ENCODE peak calls at places on chromosomes 3 and 15, in six cellular contexts. X is endothelial cell of umbilical vein, R is GM12865, I is heart left ventricle, D is foreskin fibroblast, N is nephron progenitor cell. V is an unnamed sample.

GRCh38 chr3:126394179-126394976 is at the start of gene CFAP100:
- DNase-seq in I (no peak), X (peak; percentile 13), R (no peak), D (peak; percentile 24), N (peak; percentile 77), V (peak; percentile 67)

GRCh38 chr3:53708001-53708621 is 138.1 kb downstream of the CHDH start:
- DNase-seq in N (no peak), X (no peak), D (no peak), R (no peak), I (no peak), V (peak; percentile 94)

GRCh38 chr15:70197945-70198361 is 100.2 kb upstream of the TLE3 start:
- DNase-seq in D (no peak), N (no peak), R (peak; percentile 11), X (no peak), I (no peak), V (no peak)

GRCh38 chr15:32649336-32649735 is 7.8 kb downstream of the SCG5 start:
- DNase-seq in R (no peak), X (no peak), D (peak; percentile 63), N (no peak), I (no peak), V (peak; percentile 45)

GRCh38 chr3:192915724-192916123 is 1.9 kb downstream of the MB21D2 start:
- DNase-seq in N (no peak), R (peak; percentile 36), X (no peak), I (no peak), D (no peak), V (no peak)

GRCh38 chr3:2156244-2156847 is 57.7 kb downstream of the CNTN4 start:
- DNase-seq in I (no peak), R (peak; percentile 29), X (no peak), N (peak; percentile 65), D (no peak), V (peak; percentile 2)

GRCh38 chr15:82916161-82916952 is 36.2 kb downstream of the HOMER2 start:
- DNase-seq in X (no peak), I (no peak), R (no peak), N (no peak), D (no peak), V (no peak)

GRCh38 chr3:143122089-143122430 is 2.5 kb downstream of the CHST2 start:
- DNase-seq in X (no peak), N (no peak), R (no peak), D (no peak), I (peak; percentile 54), V (no peak)

GRCh38 chr3:71987089-71987735 is 202.3 kb upstream of the PROK2 start:
- DNase-seq in I (no peak), X (peak; percentile 6), D (peak; percentile 77), R (no peak), N (no peak), V (peak; percentile 27)

GRCh38 chr3:127702151-127702578 is 29.4 kb downstream of the ABTB1 start:
- DNase-seq in I (peak; percentile 64), R (no peak), X (no peak), D (peak; percentile 66), N (no peak), V (peak; percentile 60)

GRCh38 chr15:60370804-60371700 is 26.7 kb downstream of the ANXA2 start:
- DNase-seq in I (no peak), D (peak; percentile 98), N (no peak), R (no peak), X (peak; percentile 99), V (no peak)

GRCh38 chr3:13329746-13330145 is 90.4 kb downstream of the NUP210 start:
- DNase-seq in R (no peak), I (no peak), N (no peak), X (no peak), D (no peak), V (no peak)

GRCh38 chr3:52291508-52292181 is 4.0 kb downstream of the GLYCTK start:
- DNase-seq in X (no peak), N (peak; percentile 63), R (peak; percentile 57), D (peak; percentile 52), I (no peak), V (peak; percentile 51)

GRCh38 chr3:42117175-42118008 is 26.2 kb downstream of the TRAK1 start:
- DNase-seq in R (no peak), I (peak; percentile 73), X (peak; percentile 56), N (no peak), D (peak; percentile 80), V (peak; percentile 80)

GRCh38 chr3:42209917-42210316 is 56.1 kb downstream of the CCK start:
- DNase-seq in N (no peak), I (no peak), X (no peak), D (no peak), R (no peak), V (no peak)

GRCh38 chr3:195151866-195152526 is 119.0 kb downstream of the XXYLT1 start:
- DNase-seq in N (no peak), D (peak; percentile 87), R (no peak), I (no peak), X (peak; percentile 92), V (peak; percentile 66)

GRCh38 chr3:120487079-120487693 is 36.4 kb upstream of the FSTL1 start:
- DNase-seq in X (no peak), D (peak; percentile 85), I (no peak), N (no peak), R (no peak), V (no peak)

GRCh38 chr3:4720316-4721075 is 227.3 kb downstream of the ITPR1 start:
- DNase-seq in D (peak; percentile 29), X (peak; percentile 75), N (no peak), I (no peak), R (peak; percentile 48), V (peak; percentile 88)

GRCh38 chr3:12545473-12545791 is at the start of gene MKRN2OS:
- DNase-seq in R (no peak), X (no peak), D (no peak), N (no peak), I (no peak), V (no peak)

GRCh38 chr3:147369231-147369630 is 37.1 kb downstream of the ZIC4 start:
- DNase-seq in N (no peak), X (no peak), R (no peak), I (no peak), D (no peak), V (no peak)

GRCh38 chr3:183988216-183988790 is 29.4 kb downstream of the ABCC5 start:
- DNase-seq in R (no peak), D (no peak), X (no peak), I (no peak), N (no peak), V (no peak)

GRCh38 chr15:42348083-42348482 is 11.2 kb upstream of the CAPN3 start:
- DNase-seq in R (no peak), D (peak; percentile 85), X (no peak), I (no peak), N (no peak), V (peak; percentile 32)

GRCh38 chr15:58726867-58727266 is 22.6 kb downstream of the ADAM10 start:
- DNase-seq in X (no peak), I (no peak), R (no peak), N (no peak), D (no peak), V (no peak)

GRCh38 chr15:43249699-43250203 is 17.0 kb downstream of the TGM5 start:
- DNase-seq in X (no peak), D (peak; percentile 65), I (no peak), N (no peak), R (peak; percentile 94), V (peak; percentile 75)

GRCh38 chr3:34858067-34858466 is 781.3 kb upstream of the ARPP21 start:
- DNase-seq in N (no peak), I (no peak), R (peak; percentile 6), X (no peak), D (no peak), V (no peak)

GRCh38 chr3:67529337-67529736 is 125.1 kb downstream of the SUCLG2 start:
- DNase-seq in R (no peak), D (peak; percentile 8), X (no peak), N (no peak), I (no peak), V (no peak)

GRCh38 chr3:48273594-48274211 is 32.8 kb downstream of the ZNF589 start:
- DNase-seq in R (peak; percentile 74), N (peak; percentile 60), X (peak; percentile 76), D (peak; percentile 79), I (no peak), V (peak; percentile 69)
- TF ChIP-seq CTCF in R (peak; percentile 81), N (peak; percentile 73), X (peak; percentile 64), D (peak; percentile 84), I (peak; percentile 60), V (peak; percentile 88)

GRCh38 chr15:40893733-40894688 is at the start of gene VPS18:
- DNase-seq in X (peak; percentile 96), N (peak; percentile 100), D (peak; percentile 99), I (peak; percentile 99), R (peak; percentile 99), V (peak; percentile 99)
- TF ChIP-seq CTCF in X (peak; percentile 77), N (peak; percentile 91), D (peak; percentile 67), I (peak; percentile 97), R (peak; percentile 92), V (peak; percentile 67)

GRCh38 chr15:95972812-95973211 is 357.7 kb upstream of the NR2F2 start:
- DNase-seq in N (no peak), R (no peak), I (no peak), D (no peak), X (no peak), V (no peak)

GRCh38 chr15:95979286-95979685 is 351.2 kb upstream of the NR2F2 start:
- DNase-seq in X (no peak), N (no peak), R (no peak), I (no peak), D (no peak), V (no peak)

GRCh38 chr15:95972136-95972553 is 358.4 kb upstream of the NR2F2 start:
- DNase-seq in D (peak; percentile 90), N (no peak), X (no peak), I (peak; percentile 65), R (peak; percentile 14), V (peak; percentile 9)

GRCh38 chr15:95973566-95974256 is 356.8 kb upstream of the NR2F2 start:
- DNase-seq in I (no peak), D (no peak), R (peak; percentile 70), X (no peak), N (no peak), V (no peak)

GRCh38 chr15:95975212-95975611 is 355.3 kb upstream of the NR2F2 start:
- DNase-seq in X (no peak), D (no peak), N (no peak), I (no peak), R (peak; percentile 79), V (no peak)
- TF ChIP-seq CTCF in X (no peak), D (no peak), N (no peak), I (no peak), R (no peak), V (no peak)

GRCh38 chr3:54870423-54870822 is 57.4 kb downstream of the LRTM1 start:
- DNase-seq in R (peak; percentile 10), D (peak; percentile 97), N (no peak), X (no peak), I (no peak), V (peak; percentile 76)
- TF ChIP-seq CTCF in R (peak; percentile 25), D (peak; percentile 70), N (peak; percentile 41), X (no peak), I (no peak), V (peak; percentile 71)

GRCh38 chr3:63364909-63365308 is 86.8 kb downstream of the SYNPR start:
- DNase-seq in N (peak; percentile 15), I (no peak), R (no peak), X (no peak), D (no peak), V (peak; percentile 13)
- TF ChIP-seq CTCF in N (peak; percentile 55), I (no peak), R (no peak), X (no peak), D (no peak), V (peak; percentile 20)

DNA sequence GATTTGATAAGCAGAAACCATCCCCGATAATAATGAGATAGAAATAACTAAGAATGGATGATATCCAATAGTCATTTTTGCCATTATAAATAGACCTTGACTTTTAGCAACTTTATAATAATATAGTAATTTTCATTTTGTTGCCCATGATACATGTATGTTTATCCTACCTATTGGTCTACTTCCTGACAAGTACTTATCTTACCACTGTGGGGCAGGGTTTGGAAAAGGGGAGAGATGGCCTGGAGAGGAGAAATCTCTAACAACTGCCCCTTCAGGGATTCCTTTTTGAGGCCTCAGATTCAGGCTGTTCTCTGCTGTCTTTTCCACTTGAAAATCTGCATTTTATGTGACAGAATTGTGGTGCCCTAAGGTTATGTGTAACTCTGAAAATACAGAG is 42.2 kb downstream of the FAM98B start:
- DNase-seq in X (no peak), R (no peak), D (no peak), I (no peak), N (no peak), V (no peak)
- TF ChIP-seq CTCF in X (no peak), R (no peak), D (no peak), I (no peak), N (no peak), V (no peak)

V was measured in cardiac muscle cell.